ENCODE peak calls at places on chromosomes 11 and 22, in ten cellular contexts. O, S, Q, D, L, K, E, G, R and N are unnamed samples.

GRCh38 chr22:42156121-42156520 is 25.5 kb upstream of the CYP2D6 start:
- DNase-seq in O (no peak), S (peak), Q (no peak), D (no peak), L (no peak), K (no peak), E (peak), G (no peak), R (no peak), N (no peak)

GRCh38 chr11:130449246-130449990 is 973 bp downstream of the ADAMTS15 start:
- DNase-seq in O (peak), S (no peak), Q (no peak), D (no peak), L (peak), K (no peak), E (no peak), G (peak), R (no peak), N (no peak)

GRCh38 chr11:6410695-6411430 is 8.0 kb downstream of the APBB1 start:
- DNase-seq in O (no peak), S (no peak), Q (no peak), D (no peak), L (no peak), K (no peak), E (no peak), G (no peak), R (no peak), N (no peak)

GRCh38 chr22:26471522-26471921 is 12.1 kb downstream of the HPS4 start:
- DNase-seq in O (peak), S (no peak), Q (no peak), D (no peak), L (no peak), K (no peak), E (peak), G (peak), R (no peak), N (no peak)

GRCh38 chr11:78809931-78810481 is 235.3 kb upstream of the NARS2 start:
- DNase-seq in O (peak), S (no peak), Q (no peak), D (no peak), L (no peak), K (no peak), E (no peak), G (no peak), R (no peak), N (no peak)

GRCh38 chr11:96090711-96091110 is 166.8 kb upstream of the MTMR2 start:
- DNase-seq in O (peak), S (no peak), Q (no peak), D (no peak), L (no peak), K (no peak), E (no peak), G (peak), R (no peak), N (no peak)

GRCh38 chr11:120601566-120601965 is 90.0 kb downstream of the GRIK4 start:
- DNase-seq in O (peak), S (no peak), Q (no peak), D (no peak), L (no peak), K (no peak), E (no peak), G (peak), R (no peak), N (no peak)

GRCh38 chr22:43449205-43449830 is 37.5 kb downstream of the MPPED1 start:
- DNase-seq in O (no peak), S (peak), Q (no peak), D (no peak), L (no peak), K (no peak), E (no peak), G (no peak), R (no peak), N (no peak)

GRCh38 chr11:126149759-126150236 is 61.7 kb downstream of the RPUSD4 start:
- DNase-seq in O (peak), S (peak), Q (no peak), D (no peak), L (no peak), K (no peak), E (no peak), G (peak), R (no peak), N (no peak)

GRCh38 chr11:44624761-44625221 is 59.3 kb downstream of the CD82 start:
- DNase-seq in O (no peak), S (no peak), Q (peak), D (no peak), L (no peak), K (no peak), E (no peak), G (no peak), R (no peak), N (no peak)

GRCh38 chr11:126698576-126698975 is 302.0 kb downstream of the KIRREL3 start:
- DNase-seq in O (no peak), S (no peak), Q (no peak), D (no peak), L (no peak), K (no peak), E (no peak), G (no peak), R (no peak), N (no peak)

GRCh38 chr11:116539211-116539610 is 233.6 kb downstream of the BUD13 start:
- DNase-seq in O (no peak), S (no peak), Q (no peak), D (no peak), L (no peak), K (no peak), E (no peak), G (no peak), R (no peak), N (no peak)

GRCh38 chr11:69497221-69497787 is 15.8 kb downstream of the LINC01488 start:
- DNase-seq in O (peak), S (peak), Q (peak), D (no peak), L (peak), K (peak), E (no peak), G (peak), R (no peak), N (no peak)

GRCh38 chr11:7204778-7205177 is 46.9 kb upstream of the SYT9 start:
- DNase-seq in O (peak), S (no peak), Q (no peak), D (no peak), L (no peak), K (peak), E (peak), G (peak), R (no peak), N (no peak)

GRCh38 chr11:83051760-83052671 is 19.7 kb downstream of the RAB30 start:
- DNase-seq in O (peak), S (no peak), Q (no peak), D (no peak), L (no peak), K (no peak), E (peak), G (peak), R (no peak), N (no peak)

GRCh38 chr11:104665631-104666030 is 232.6 kb downstream of the CASP12 start:
- DNase-seq in O (no peak), S (no peak), Q (no peak), D (no peak), L (no peak), K (no peak), E (no peak), G (no peak), R (no peak), N (no peak)

GRCh38 chr11:113384551-113384950 is 3.0 kb upstream of the ANKK1 start:
- DNase-seq in O (peak), S (no peak), Q (no peak), D (no peak), L (no peak), K (peak), E (peak), G (peak), R (no peak), N (no peak)

GRCh38 chr11:115930886-115931537 is 426.8 kb upstream of the CADM1 start:
- DNase-seq in O (no peak), S (no peak), Q (peak), D (no peak), L (no peak), K (no peak), E (no peak), G (no peak), R (no peak), N (no peak)

GRCh38 chr11:74195828-74196227 is 24.7 kb downstream of the PPME1 start:
- DNase-seq in O (peak), S (no peak), Q (no peak), D (no peak), L (no peak), K (no peak), E (no peak), G (peak), R (no peak), N (no peak)

GRCh38 chr11:86438685-86439084 is 64.0 kb downstream of the CCDC81 start:
- DNase-seq in O (peak), S (no peak), Q (no peak), D (no peak), L (no peak), K (no peak), E (peak), G (peak), R (no peak), N (no peak)

GRCh38 chr11:118565062-118565461 is 669 bp downstream of the IFT46 start:
- DNase-seq in O (peak), S (no peak), Q (no peak), D (no peak), L (no peak), K (no peak), E (no peak), G (peak), R (no peak), N (no peak)